ENCODE peak calls at places on chromosomes 1 and 21, in five cellular contexts. One of them, this sample, is unnamed.

GRCh38 chr1:87169250-87169910 is 159.3 kb upstream of the LMO4 start:
- DNase-seq in iPS-NIHi11: no peak
- DNase-seq in thoracic aorta: no peak
- DNase-seq in activated CD4-positive, alpha-beta T cell treated with anti-CD3 and anti-CD28 coated beads, Interleukin-2, amount 10 ng/mL, durations not matched to agents 7 days and 5 days: no peak
- DNase-seq in SW 1271: no peak
- DNase-seq in this sample: no peak

GRCh38 chr1:181592261-181592859 is 109.0 kb downstream of the CACNA1E start:
- DNase-seq in iPS-NIHi11: peak; percentile 42
- DNase-seq in thoracic aorta: no peak
- DNase-seq in activated CD4-positive, alpha-beta T cell treated with anti-CD3 and anti-CD28 coated beads, Interleukin-2, amount 10 ng/mL, durations not matched to agents 7 days and 5 days: no peak
- DNase-seq in SW 1271: no peak
- DNase-seq in this sample: no peak

GRCh38 chr1:94541175-94542087 is at the start of gene F3:
- DNase-seq in iPS-NIHi11: peak; percentile 91
- DNase-seq in SW 1271: peak; percentile 70
- DNase-seq in activated CD4-positive, alpha-beta T cell treated with anti-CD3 and anti-CD28 coated beads, Interleukin-2, amount 10 ng/mL, durations not matched to agents 7 days and 5 days: peak; percentile 55
- DNase-seq in thoracic aorta: peak; percentile 67
- DNase-seq in this sample: no peak

GRCh38 chr1:234188454-234188792 is 184.8 kb upstream of the COA6 start:
- DNase-seq in activated CD4-positive, alpha-beta T cell treated with anti-CD3 and anti-CD28 coated beads, Interleukin-2, amount 10 ng/mL, durations not matched to agents 7 days and 5 days: peak; percentile 26
- DNase-seq in iPS-NIHi11: no peak
- DNase-seq in SW 1271: no peak
- DNase-seq in thoracic aorta: no peak
- DNase-seq in this sample: peak; percentile 70

GRCh38 chr1:50352428-50352827 is 70.8 kb downstream of the DMRTA2 start:
- DNase-seq in iPS-NIHi11: no peak
- DNase-seq in thoracic aorta: no peak
- DNase-seq in SW 1271: no peak
- DNase-seq in activated CD4-positive, alpha-beta T cell treated with anti-CD3 and anti-CD28 coated beads, Interleukin-2, amount 10 ng/mL, durations not matched to agents 7 days and 5 days: no peak
- DNase-seq in this sample: no peak

GRCh38 chr1:229035054-229035747 is 235.7 kb upstream of the RAB4A start:
- DNase-seq in activated CD4-positive, alpha-beta T cell treated with anti-CD3 and anti-CD28 coated beads, Interleukin-2, amount 10 ng/mL, durations not matched to agents 7 days and 5 days: no peak
- DNase-seq in thoracic aorta: no peak
- DNase-seq in SW 1271: no peak
- DNase-seq in iPS-NIHi11: no peak
- DNase-seq in this sample: no peak

GRCh38 chr1:55768345-55768952 is 553.3 kb upstream of the USP24 start:
- DNase-seq in thoracic aorta: no peak
- DNase-seq in activated CD4-positive, alpha-beta T cell treated with anti-CD3 and anti-CD28 coated beads, Interleukin-2, amount 10 ng/mL, durations not matched to agents 7 days and 5 days: no peak
- DNase-seq in SW 1271: no peak
- DNase-seq in iPS-NIHi11: no peak
- DNase-seq in this sample: no peak

GRCh38 chr1:99133759-99134158 is 129.1 kb upstream of the PLPPR5 start:
- DNase-seq in iPS-NIHi11: no peak
- DNase-seq in SW 1271: no peak
- DNase-seq in activated CD4-positive, alpha-beta T cell treated with anti-CD3 and anti-CD28 coated beads, Interleukin-2, amount 10 ng/mL, durations not matched to agents 7 days and 5 days: no peak
- DNase-seq in thoracic aorta: no peak
- DNase-seq in this sample: no peak

GRCh38 chr21:42413500-42413899 is 9.8 kb downstream of the UBASH3A start:
- DNase-seq in iPS-NIHi11: no peak
- DNase-seq in activated CD4-positive, alpha-beta T cell treated with anti-CD3 and anti-CD28 coated beads, Interleukin-2, amount 10 ng/mL, durations not matched to agents 7 days and 5 days: no peak
- DNase-seq in thoracic aorta: no peak
- DNase-seq in SW 1271: no peak
- DNase-seq in this sample: no peak